ENCODE peak calls at places on chromosomes 16 and 17, in four cellular contexts. H is K562, V is HepG2, D is A549. M is an unnamed sample.

GRCh38 chr17:50944054-50944901 is 78.1 kb upstream of the TOB1 start:
- DNase-seq in H (peak), V (peak), D (peak), M (peak)

GRCh38 chr17:39209317-39210092 is 9.4 kb downstream of the RPL19 start:
- DNase-seq in H (no peak), V (no peak), D (no peak), M (peak)

GRCh38 chr17:33968350-33969044 is 286.6 kb upstream of the CCL2 start:
- DNase-seq in H (peak), V (no peak), D (peak), M (no peak)

GRCh38 chr16:70437017-70437581 is 1.8 kb downstream of the ST3GAL2 start:
- DNase-seq in H (peak), V (peak), D (no peak), M (peak)

GRCh38 chr16:87581867-87582220 is 20.5 kb upstream of the JPH3 start:
- DNase-seq in H (peak), V (peak), D (peak), M (no peak)

GRCh38 chr17:30831257-30831656 is 509 bp upstream of the ATAD5 start:
- DNase-seq in H (peak), V (no peak), D (peak), M (no peak)

GRCh38 chr16:84485255-84486010 is 19.0 kb downstream of the MEAK7 start:
- DNase-seq in H (no peak), V (no peak), D (no peak), M (no peak)

GRCh38 chr16:87303431-87303930 is 13.7 kb downstream of the C16orf95 start:
- DNase-seq in H (peak), V (peak), D (no peak), M (no peak)

GRCh38 chr16:20901441-20902112 is 1.0 kb downstream of the LYRM1 start:
- DNase-seq in H (peak), V (peak), D (peak), M (peak)

GRCh38 chr17:80202197-80202596 is 17.9 kb downstream of the SGSH start:
- DNase-seq in H (no peak), V (no peak), D (no peak), M (no peak)

GRCh38 chr17:34841467-34841866 is 119.8 kb downstream of the CCT6B start:
- DNase-seq in H (no peak), V (no peak), D (no peak), M (no peak)

GRCh38 chr17:80116276-80116922 is 15.0 kb downstream of the GAA start:
- DNase-seq in H (no peak), V (no peak), D (no peak), M (no peak)

GRCh38 chr16:73019456-73020362 is 28.2 kb downstream of the ZFHX3 start:
- DNase-seq in H (peak), V (no peak), D (peak), M (no peak)

GRCh38 chr16:15613676-15614075 is 29.3 kb downstream of the MARF1 start:
- DNase-seq in H (no peak), V (no peak), D (no peak), M (no peak)

GRCh38 chr16:81366316-81366932 is 51.7 kb downstream of the GAN start:
- DNase-seq in H (peak), V (peak), D (peak), M (no peak)

GRCh38 chr17:64270885-64271284 is 7.8 kb upstream of the TEX2 start:
- DNase-seq in H (no peak), V (no peak), D (no peak), M (no peak)

GRCh38 chr17:57242148-57242547 is 14.2 kb upstream of the MSI2 start:
- DNase-seq in H (no peak), V (no peak), D (no peak), M (no peak)

GRCh38 chr16:19898924-19899604 is 14.4 kb upstream of the GPRC5B start:
- DNase-seq in H (peak), V (peak), D (peak), M (peak)

GRCh38 chr16:71811261-71811803 is 2.7 kb upstream of the AP1G1 start:
- DNase-seq in H (no peak), V (no peak), D (no peak), M (no peak)

GRCh38 chr17:67376892-67377726 is at the start of gene PITPNC1:
- DNase-seq in H (peak), V (peak), D (peak), M (peak)

GRCh38 chr17:54180919-54181318 is 358.2 kb downstream of the KIF2B start:
- DNase-seq in H (no peak), V (no peak), D (no peak), M (no peak)

GRCh38 chr16:22685162-22685830 is 128.7 kb upstream of the HS3ST2 start:
- DNase-seq in H (no peak), V (no peak), D (no peak), M (no peak)

GRCh38 chr17:1471931-1472727 is 16.1 kb upstream of the CRK start:
- DNase-seq in H (no peak), V (no peak), D (no peak), M (no peak)

GRCh38 chr17:82876602-82877391 is 37.0 kb upstream of the ZNF750 start:
- DNase-seq in H (peak), V (peak), D (no peak), M (peak)

GRCh38 chr17:77502626-77503292 is 362.0 kb downstream of the SEC14L1 start:
- DNase-seq in H (no peak), V (no peak), D (no peak), M (peak)

GRCh38 chr17:50114849-50115357 is 15.1 kb downstream of the SAMD14 start:
- DNase-seq in H (peak), V (peak), D (peak), M (peak)

GRCh38 chr16:81318711-81319110 is 3.9 kb downstream of the GAN start:
- DNase-seq in H (peak), V (no peak), D (no peak), M (no peak)

GRCh38 chr17:32240745-32241144 is 24.9 kb upstream of the RHBDL3 start:
- DNase-seq in H (peak), V (no peak), D (no peak), M (no peak)

GRCh38 chr17:35906559-35907265 is 23.9 kb downstream of the RDM1 start:
- DNase-seq in H (no peak), V (no peak), D (no peak), M (no peak)
- TF ChIP-seq NR3C1 in H (no peak), V (no peak), D (no peak), M (no peak)

GRCh38 chr16:49275870-49276269 is 5.8 kb downstream of the CBLN1 start:
- DNase-seq in H (no peak), V (no peak), D (no peak), M (no peak)
- TF ChIP-seq NR3C1 in H (no peak), V (no peak), D (no peak), M (no peak)

DNA sequence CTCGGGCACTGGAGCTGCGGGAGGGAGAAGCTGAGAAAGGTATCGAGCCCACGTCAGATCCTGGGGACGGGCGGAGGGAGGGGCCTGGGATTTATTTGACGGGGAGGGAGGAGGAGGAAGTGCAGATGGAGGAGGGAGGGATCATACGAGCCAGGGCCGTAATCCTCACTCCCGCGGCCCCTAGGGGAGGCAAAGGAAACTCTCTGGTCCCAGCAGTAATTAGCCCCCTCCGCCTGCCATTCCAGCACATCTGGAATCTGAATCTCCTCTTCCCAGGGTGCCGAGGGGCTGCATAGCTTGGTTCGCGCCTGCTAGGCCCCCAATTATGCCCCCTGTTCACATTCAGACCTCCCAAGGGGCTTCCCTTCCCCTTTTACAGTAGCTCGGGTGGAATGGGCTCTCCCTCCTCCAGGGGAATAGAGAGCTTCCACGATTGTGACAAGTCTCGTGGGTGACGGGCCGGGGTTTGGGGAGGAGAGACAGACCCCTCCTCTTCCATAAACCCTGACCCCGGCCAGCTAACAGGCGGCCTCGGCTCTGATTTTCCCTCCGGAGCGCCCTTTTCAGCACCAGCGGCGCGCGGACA is at the start of gene SEZ6L2:
- DNase-seq in H (peak), V (peak), D (peak), M (peak)
- TF ChIP-seq NR3C1 in H (no peak), V (no peak), D (no peak), M (no peak)

DNA sequence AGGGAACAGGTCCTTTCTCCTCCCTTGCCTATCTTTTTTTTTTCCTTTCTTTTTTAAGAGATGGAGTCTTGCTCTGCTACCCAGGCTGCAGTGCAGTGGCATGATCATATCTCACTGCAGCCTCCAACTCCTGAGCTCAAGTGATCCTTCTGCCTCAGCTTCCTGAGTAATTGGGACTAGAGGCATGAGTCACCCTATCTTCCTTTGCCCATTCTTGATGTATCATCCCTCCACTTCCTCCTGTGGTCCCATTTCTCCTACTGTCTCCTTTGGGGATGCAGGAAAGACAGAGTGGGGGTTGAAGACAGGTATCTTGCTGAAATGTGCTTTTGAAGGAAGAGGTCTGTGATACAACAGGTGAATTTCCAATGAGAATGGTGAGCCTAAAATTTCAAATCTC is 5.5 kb downstream of the MYO19 start:
- DNase-seq in H (peak), V (no peak), D (peak), M (no peak)
- TF ChIP-seq NR3C1 in H (no peak), V (no peak), D (no peak), M (no peak)

GRCh38 chr16:53093162-53093744 is 38.5 kb downstream of the CHD9 start:
- DNase-seq in H (no peak), V (no peak), D (no peak), M (no peak)

GRCh38 chr16:53089434-53090270 is 34.9 kb downstream of the CHD9 start:
- DNase-seq in H (no peak), V (peak), D (no peak), M (no peak)

GRCh38 chr16:53090591-53091507 is 36.1 kb downstream of the CHD9 start:
- DNase-seq in H (no peak), V (peak), D (no peak), M (no peak)

GRCh38 chr16:53090271-53090590 is 35.4 kb downstream of the CHD9 start:
- DNase-seq in H (no peak), V (no peak), D (no peak), M (no peak)

GRCh38 chr16:53091508-53092211 is 36.9 kb downstream of the CHD9 start:
- DNase-seq in H (no peak), V (no peak), D (no peak), M (peak)
- TF ChIP-seq NR3C1 in H (no peak), V (no peak), D (no peak), M (no peak)

M was measured in WTC11.